ENCODE peak calls at places on chromosomes 4 and X, in seven cellular contexts. T is ACHN; W is T-helper 2 cell; L is Daoy; Z is NCI-H446; P is foreskin melanocyte; Y is stimulated activated CD4-positive, alpha-beta T cell treated with anti-CD3 and anti-CD28 coated beads, Interleukin-4, amount 100 ng/mL, for 24 hours. N is an unnamed sample.

GRCh38 chr4:130479020-130479419 is 1383.1 kb downstream of the C4orf33 start:
- DNase-seq in P (no peak), Z (no peak), Y (no peak), W (no peak), L (no peak), T (no peak), N (no peak)

GRCh38 chrX:15564981-15565579 is 35.7 kb downstream of the ACE2 start:
- DNase-seq in L (peak), W (no peak), Y (no peak), Z (peak), P (peak), T (peak), N (peak)

GRCh38 chr4:157897971-157898370 is 274.9 kb downstream of the GASK1B start:
- DNase-seq in T (no peak), Y (no peak), Z (no peak), P (no peak), L (no peak), W (no peak), N (no peak)

GRCh38 chr4:26821677-26822503 is 38.8 kb upstream of the STIM2 start:
- DNase-seq in L (no peak), W (no peak), P (no peak), Y (no peak), Z (no peak), T (no peak), N (no peak)

GRCh38 chr4:140757220-140757607 is 1.0 kb upstream of the TBC1D9 start:
- DNase-seq in Y (no peak), L (no peak), Z (no peak), W (no peak), T (peak), P (no peak), N (no peak)

GRCh38 chr4:2388430-2389182 is 29.8 kb downstream of the ZFYVE28 start:
- DNase-seq in Y (no peak), W (no peak), L (no peak), T (no peak), Z (no peak), P (no peak), N (no peak)

GRCh38 chrX:17170973-17171372 is 204.0 kb upstream of the NHS start:
- DNase-seq in L (no peak), P (no peak), Y (no peak), T (no peak), W (no peak), Z (no peak), N (no peak)

GRCh38 chrX:118459494-118459893 is 36.1 kb upstream of the DOCK11 start:
- DNase-seq in Y (peak), W (no peak), L (peak), T (peak), Z (peak), P (peak), N (peak)

GRCh38 chrX:109840585-109840984 is 107.5 kb upstream of the ACSL4 start:
- DNase-seq in W (no peak), Y (peak), T (peak), L (peak), Z (no peak), P (no peak), N (peak)

GRCh38 chr4:74501579-74501978 is 56.6 kb downstream of the AREG start:
- DNase-seq in T (peak), P (peak), W (no peak), Z (no peak), Y (no peak), L (peak), N (no peak)

GRCh38 chr4:151690164-151690856 is 70.5 kb downstream of the GATB start:
- DNase-seq in T (no peak), Z (no peak), W (no peak), P (no peak), L (peak), Y (no peak), N (no peak)

GRCh38 chr4:111959202-111959601 is 186.1 kb upstream of the FAM241A start:
- DNase-seq in W (no peak), P (peak), T (no peak), Y (no peak), Z (no peak), L (peak), N (no peak)

GRCh38 chr4:52263612-52264011 is 212.5 kb downstream of the SPATA18 start:
- DNase-seq in L (no peak), P (no peak), Y (no peak), W (no peak), T (no peak), Z (peak), N (no peak)

GRCh38 chr4:87092389-87093141 is 127.9 kb downstream of the KLHL8 start:
- DNase-seq in Z (peak), L (peak), P (no peak), Y (no peak), T (peak), W (no peak), N (peak)

GRCh38 chr4:41670530-41670929 is 78.0 kb downstream of the PHOX2B start:
- DNase-seq in L (no peak), Z (no peak), T (no peak), W (no peak), P (no peak), Y (no peak), N (no peak)

GRCh38 chr4:53514509-53514908 is 76.8 kb downstream of the LNX1 start:
- DNase-seq in W (no peak), Z (no peak), T (no peak), Y (no peak), L (peak), P (no peak), N (no peak)

GRCh38 chr4:157804169-157804543 is 368.7 kb downstream of the GASK1B start:
- DNase-seq in Z (no peak), Y (no peak), T (no peak), L (no peak), P (no peak), W (no peak), N (no peak)

GRCh38 chrX:148562846-148563245 is 62.4 kb downstream of the AFF2 start:
- DNase-seq in P (peak), Z (no peak), Y (no peak), T (no peak), W (no peak), L (no peak), N (no peak)

GRCh38 chr4:15385928-15386327 is 41.9 kb upstream of the C1QTNF7 start:
- DNase-seq in Z (no peak), Y (no peak), W (no peak), T (no peak), P (no peak), L (no peak), N (no peak)

GRCh38 chr4:165052627-165053026 is 1.0 kb upstream of the TRIM75 start:
- DNase-seq in P (no peak), Y (no peak), T (no peak), L (no peak), W (no peak), Z (no peak), N (no peak)

GRCh38 chr4:8278421-8279287 is 9.1 kb downstream of the HTRA3 start:
- DNase-seq in T (peak), Z (no peak), P (no peak), Y (no peak), W (no peak), L (peak), N (no peak)

GRCh38 chrX:13891367-13892146 is 74.7 kb upstream of the GPM6B start:
- DNase-seq in Y (no peak), Z (no peak), L (no peak), W (no peak), P (peak), T (no peak), N (peak)

GRCh38 chr4:70913947-70914445 is 11.8 kb downstream of the MOB1B start:
- DNase-seq in T (no peak), Z (no peak), P (no peak), L (no peak), W (no peak), Y (no peak), N (no peak)

GRCh38 chr4:11446156-11446811 is 17.6 kb upstream of the HS3ST1 start:
- DNase-seq in W (no peak), Z (no peak), Y (no peak), L (no peak), P (peak), T (no peak), N (no peak)

GRCh38 chrX:40172169-40172979 is 74.6 kb upstream of the BCOR start:
- DNase-seq in W (no peak), Y (peak), L (peak), Z (no peak), T (no peak), P (no peak), N (no peak)

GRCh38 chr4:76783836-76784235 is 114.1 kb downstream of the SOWAHB start:
- DNase-seq in L (no peak), Z (no peak), P (no peak), T (no peak), W (no peak), Y (no peak), N (no peak)

GRCh38 chrX:124736553-124737240 is 390.3 kb downstream of the SH2D1A start:
- DNase-seq in T (no peak), P (no peak), Y (peak), Z (no peak), L (no peak), W (peak), N (no peak)

GRCh38 chrX:51931761-51932160 is 38.3 kb downstream of the MAGED1 start:
- DNase-seq in P (no peak), W (no peak), L (no peak), Y (no peak), Z (no peak), T (no peak), N (no peak)

GRCh38 chrX:42696551-42697129 is 81.3 kb downstream of the PPP1R2C start:
- DNase-seq in W (no peak), Y (no peak), L (no peak), T (no peak), P (no peak), Z (no peak), N (no peak)

GRCh38 chr4:40579983-40580382 is 49.7 kb downstream of the RBM47 start:
- DNase-seq in W (no peak), L (peak), T (no peak), Y (no peak), P (no peak), Z (no peak), N (no peak)

GRCh38 chr4:183175631-183176232 is 76.7 kb downstream of the WWC2 start:
- DNase-seq in W (no peak), P (peak), L (no peak), Y (no peak), Z (no peak), T (peak), N (no peak)

GRCh38 chr4:4541040-4541631 is 712 bp downstream of the STX18 start:
- DNase-seq in Z (no peak), P (peak), T (peak), Y (peak), W (no peak), L (no peak), N (peak)

GRCh38 chrX:39782276-39782675 is 315.5 kb downstream of the BCOR start:
- DNase-seq in T (no peak), L (no peak), W (no peak), Z (no peak), Y (no peak), P (no peak), N (no peak)

GRCh38 chrX:71171110-71171801 is 26.6 kb downstream of the NLGN3 start:
- DNase-seq in Z (no peak), Y (no peak), T (no peak), L (no peak), W (no peak), P (no peak), N (no peak)

GRCh38 chr4:38951598-38951997 is 80.6 kb downstream of the TMEM156 start:
- DNase-seq in Y (no peak), L (no peak), Z (no peak), T (no peak), W (no peak), P (no peak), N (no peak)

GRCh38 chr4:107050525-107051135 is 14.5 kb upstream of the DKK2 start:
- DNase-seq in P (no peak), Y (no peak), W (no peak), Z (no peak), L (no peak), T (peak), N (peak)

GRCh38 chrX:4656419-4656818 is 943.0 kb upstream of the PRKX start:
- DNase-seq in W (no peak), Z (no peak), Y (no peak), L (no peak), P (no peak), T (no peak), N (no peak)

GRCh38 chr4:104860227-104861123 is 286.2 kb upstream of the TET2 start:
- DNase-seq in P (peak), L (peak), Z (peak), W (no peak), T (peak), Y (peak), N (peak)

GRCh38 chrX:4379071-4379470 is 665.6 kb upstream of the PRKX start:
- DNase-seq in L (no peak), T (no peak), Z (no peak), Y (no peak), P (no peak), W (no peak), N (no peak)

N was measured in SK-MEL-5.